ENCODE peak calls at places on chromosomes 12 and 14, in nine cellular contexts. L is lower leg skin; Z is neural progenitor cell; C is upper lobe of left lung; Q is Karpas-422; T is ovary; U is NT2/D1; G is CD8-positive, alpha-beta memory T cell; K is fibroblast of lung. B is an unnamed sample.

GRCh38 chr12:7304456-7304855 is 584 bp downstream of the ACSM4 start:
- DNase-seq in L (no peak), Z (no peak), C (no peak), Q (no peak), T (no peak), U (no peak), G (no peak), K (no peak), B (peak; percentile 66)

GRCh38 chr12:1738480-1738879 is 47.6 kb downstream of the ADIPOR2 start:
- DNase-seq in L (no peak), Z (no peak), C (no peak), Q (no peak), T (no peak), U (no peak), G (no peak), K (no peak), B (no peak)

GRCh38 chr12:121532503-121533390 is 48.1 kb downstream of the KDM2B start:
- DNase-seq in L (no peak), Z (no peak), C (no peak), Q (no peak), T (peak; percentile 45), U (no peak), G (no peak), K (peak; percentile 67), B (no peak)

GRCh38 chr14:50835280-50835679 is 4.3 kb upstream of the NIN start:
- DNase-seq in L (no peak), Z (no peak), C (no peak), Q (no peak), T (no peak), U (no peak), G (peak; percentile 54), K (no peak), B (no peak)

GRCh38 chr12:106719879-106720278 is 54.6 kb upstream of the RIC8B start:
- DNase-seq in L (no peak), Z (no peak), C (no peak), Q (no peak), T (no peak), U (no peak), G (no peak), K (no peak), B (no peak)

GRCh38 chr12:51320311-51320694 is 3.7 kb downstream of the BIN2 start:
- DNase-seq in L (no peak), Z (no peak), C (no peak), Q (no peak), T (no peak), U (peak; percentile 36), G (no peak), K (no peak), B (peak; percentile 75)

GRCh38 chr14:93219103-93219726 is 12.2 kb downstream of the UBR7 start:
- DNase-seq in L (peak; percentile 36), Z (peak; percentile 76), C (peak; percentile 58), Q (peak; percentile 89), T (no peak), U (peak; percentile 35), G (peak; percentile 45), K (peak; percentile 72), B (peak; percentile 70)

GRCh38 chr12:10170199-10170598 is 1.7 kb downstream of the OLR1 start:
- DNase-seq in L (no peak), Z (no peak), C (no peak), Q (no peak), T (no peak), U (no peak), G (no peak), K (no peak), B (no peak)

GRCh38 chr14:75980856-75981255 is 939 bp downstream of the TGFB3 start:
- DNase-seq in L (no peak), Z (no peak), C (peak; percentile 36), Q (no peak), T (peak; percentile 46), U (no peak), G (no peak), K (peak; percentile 36), B (no peak)

GRCh38 chr14:23056257-23056955 is 914 bp downstream of the CDH24 start:
- DNase-seq in L (no peak), Z (peak; percentile 87), C (peak; percentile 79), Q (peak; percentile 92), T (peak; percentile 59), U (no peak), G (peak; percentile 63), K (peak; percentile 53), B (peak; percentile 94)

GRCh38 chr12:116136340-116136739 is 141.2 kb downstream of the MED13L start:
- DNase-seq in L (no peak), Z (no peak), C (no peak), Q (no peak), T (no peak), U (no peak), G (no peak), K (peak; percentile 59), B (no peak)

GRCh38 chr14:32047791-32048190 is 29.3 kb upstream of the ARHGAP5 start:
- DNase-seq in L (no peak), Z (no peak), C (no peak), Q (no peak), T (no peak), U (no peak), G (no peak), K (peak; percentile 12), B (no peak)

GRCh38 chr12:117714203-117714602 is 254.6 kb downstream of the KSR2 start:
- DNase-seq in L (no peak), Z (no peak), C (no peak), Q (no peak), T (no peak), U (no peak), G (no peak), K (no peak), B (peak; percentile 63)

DNA sequence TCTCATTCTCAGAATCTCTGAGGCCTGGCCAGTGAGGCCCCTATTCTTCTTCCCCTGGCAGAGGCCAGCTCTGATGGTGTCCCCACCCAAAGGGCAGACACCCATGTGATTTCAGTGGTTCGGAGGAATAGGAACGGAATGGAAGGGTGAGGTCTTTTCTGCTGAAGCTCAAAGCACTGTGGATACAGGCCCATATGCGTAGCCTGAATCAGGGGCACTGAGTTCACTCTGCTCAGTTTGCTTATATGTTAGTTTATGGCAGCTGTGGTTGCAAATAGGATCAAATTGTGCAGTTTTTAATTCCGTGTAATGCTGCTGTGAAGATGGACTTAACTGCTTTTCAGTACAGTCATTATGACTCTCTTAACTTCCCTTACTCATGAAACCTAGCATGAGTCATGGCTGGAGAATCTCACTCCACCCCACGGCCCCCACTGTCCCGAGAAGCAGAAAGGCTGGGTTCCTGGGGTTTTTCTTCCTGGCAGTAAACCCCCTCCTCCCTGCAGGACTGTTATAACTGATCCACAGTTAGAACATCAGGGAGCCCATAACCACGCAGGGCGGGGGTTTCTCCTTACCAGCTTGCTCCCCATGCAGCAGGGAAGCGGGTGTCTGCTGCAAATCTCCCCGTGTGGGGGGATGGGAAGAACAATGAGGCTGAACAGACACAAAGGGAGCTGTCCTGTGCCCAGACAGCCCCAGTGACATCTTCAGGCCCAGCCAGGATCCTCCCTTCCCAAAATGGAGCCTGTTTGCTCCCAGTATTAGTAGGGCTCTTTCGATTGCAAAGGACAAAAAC is 122.7 kb downstream of the SLC38A6 start:
- DNase-seq in L (peak; percentile 56), Z (peak; percentile 28), C (peak; percentile 55), Q (peak; percentile 81), T (peak; percentile 29), U (peak; percentile 22), G (no peak), K (peak; percentile 99), B (peak; percentile 78)
- H3K4me3 ChIP-seq in L (no peak overlapping the region), Z (no peak overlapping the region), C (no peak overlapping the region), Q (peak overlapping the region; percentile 31), T (no peak overlapping the region), U (no peak overlapping the region), G (no peak overlapping the region), K (no peak overlapping the region), B (peak overlapping the region; percentile 29)

GRCh38 chr12:113467154-113467513 is 4.5 kb downstream of the LHX5 start:
- DNase-seq in L (no peak), Z (no peak), C (no peak), Q (no peak), T (no peak), U (no peak), G (no peak), K (no peak), B (no peak)

GRCh38 chr12:113468365-113469223 is 3.1 kb downstream of the LHX5 start:
- DNase-seq in L (no peak), Z (peak; percentile 91), C (no peak), Q (no peak), T (no peak), U (no peak), G (no peak), K (no peak), B (peak; percentile 68)

GRCh38 chr12:113469224-113469652 is 2.4 kb downstream of the LHX5 start:
- DNase-seq in L (no peak), Z (no peak), C (no peak), Q (no peak), T (no peak), U (no peak), G (no peak), K (no peak), B (no peak)

GRCh38 chr12:113466770-113467153 is 4.9 kb downstream of the LHX5 start:
- DNase-seq in L (no peak), Z (no peak), C (no peak), Q (no peak), T (no peak), U (no peak), G (no peak), K (no peak), B (no peak)

GRCh38 chr12:113467514-113468364 is 3.9 kb downstream of the LHX5 start:
- DNase-seq in L (no peak), Z (peak; percentile 82), C (no peak), Q (no peak), T (no peak), U (no peak), G (no peak), K (no peak), B (peak; percentile 87)
- H3K4me3 ChIP-seq in L (no peak overlapping the region), Z (peak overlapping the region; percentile 95), C (peak overlapping the region; percentile 28), Q (no peak overlapping the region), T (no peak overlapping the region), U (peak overlapping the region; percentile 41), G (no peak overlapping the region), K (peak overlapping the region; percentile 34), B (peak overlapping the region; percentile 74)

DNA sequence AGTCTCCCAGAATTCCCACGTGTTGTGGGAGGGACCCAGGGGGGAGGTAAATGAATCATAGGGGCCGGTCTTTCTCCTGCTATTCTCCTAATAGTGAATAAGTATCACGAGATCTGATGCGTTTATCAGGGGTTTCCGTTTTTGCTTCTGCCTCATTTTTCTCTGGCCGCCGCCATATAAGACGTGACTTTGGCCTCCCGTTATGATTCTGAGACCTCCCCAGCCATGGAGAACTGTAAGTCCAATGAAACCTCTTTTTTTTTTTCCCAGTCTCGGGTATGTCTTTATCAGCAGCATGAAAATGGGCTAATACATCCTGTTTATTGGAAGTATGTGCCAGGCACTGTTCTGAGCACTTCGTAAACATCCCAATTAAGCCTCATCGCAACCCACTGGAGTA is 788 bp downstream of the KRT72 start:
- DNase-seq in L (no peak), Z (no peak), C (no peak), Q (no peak), T (no peak), U (no peak), G (no peak), K (no peak), B (peak; percentile 6)
- H3K4me3 ChIP-seq in L (no peak overlapping the region), Z (no peak overlapping the region), C (no peak overlapping the region), Q (no peak overlapping the region), T (no peak overlapping the region), U (no peak overlapping the region), G (no peak overlapping the region), K (no peak overlapping the region), B (no peak overlapping the region)

DNA sequence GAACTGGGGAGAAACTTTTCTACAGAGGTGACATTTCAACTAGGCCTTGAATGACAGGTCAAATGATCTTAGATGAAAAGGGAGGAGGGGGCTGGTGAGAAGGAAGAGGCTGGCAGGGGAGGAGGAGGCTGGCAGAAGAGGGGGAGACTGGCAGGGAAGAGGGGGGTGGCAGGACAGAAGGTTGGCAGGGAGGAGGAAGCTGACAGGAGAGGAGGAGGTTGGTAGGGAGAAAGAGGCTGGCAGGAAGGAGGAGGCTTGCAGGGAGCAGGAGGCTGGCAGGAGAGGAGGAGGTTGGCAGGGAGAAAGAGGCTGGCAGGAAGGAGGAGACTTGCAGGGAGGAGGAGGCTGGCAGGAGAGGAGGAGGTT is 63.4 kb upstream of the PPP4R3A start:
- DNase-seq in L (no peak), Z (no peak), C (no peak), Q (no peak), T (no peak), U (no peak), G (no peak), K (no peak), B (no peak)
- H3K4me3 ChIP-seq in L (no peak overlapping the region), Z (no peak overlapping the region), C (peak overlapping the region; percentile 51), Q (no peak overlapping the region), T (no peak overlapping the region), U (peak overlapping the region; percentile 50), G (peak overlapping the region; percentile 23), K (no peak overlapping the region), B (no peak overlapping the region)

B was measured in endodermal cell.